ENCODE peak calls at places on chromosomes 7 and 10, in six cellular contexts. C is stimulated activated CD4-positive, alpha-beta T cell treated with anti-CD3 and anti-CD28 coated beads, Interleukin-12 subunit alpha, Interleukin-12 subunit beta, amount 100 ng/mL, for 48 hours; G is erythroblast; R is CD8-positive, alpha-beta T cell; A is AG09319; D is right atrium auricular region. I is an unnamed sample.

GRCh38 chr7:1910827-1911226 is 240.8 kb downstream of the ELFN1 start:
- DNase-seq in C (no peak), G (no peak), R (no peak), A (no peak), D (no peak), I (no peak)

GRCh38 chr10:13100349-13101294 is 659 bp downstream of the OPTN start:
- DNase-seq in C (no peak), G (peak), R (peak), A (no peak), D (no peak), I (no peak)

GRCh38 chr7:96903906-96904305 is 101.4 kb upstream of the DLX6 start:
- DNase-seq in C (no peak), G (no peak), R (no peak), A (no peak), D (no peak), I (no peak)

GRCh38 chr7:137209151-137209822 is 134.2 kb downstream of the PTN start:
- DNase-seq in C (no peak), G (no peak), R (no peak), A (no peak), D (no peak), I (no peak)

GRCh38 chr10:124524991-124525653 is 63.5 kb downstream of the LHPP start:
- DNase-seq in C (no peak), G (no peak), R (no peak), A (no peak), D (peak), I (no peak)

GRCh38 chr10:72979709-72980108 is 25.1 kb upstream of the PLA2G12B start:
- DNase-seq in C (no peak), G (no peak), R (no peak), A (no peak), D (no peak), I (no peak)

GRCh38 chr10:100866575-100867098 is 46.1 kb upstream of the SLF2 start:
- DNase-seq in C (no peak), G (no peak), R (no peak), A (no peak), D (no peak), I (no peak)

GRCh38 chr7:138243430-138243829 is 167.2 kb downstream of the AKR1D1 start:
- DNase-seq in C (no peak), G (peak), R (no peak), A (no peak), D (no peak), I (no peak)

GRCh38 chr7:78434281-78434680 is 635.7 kb downstream of the PHTF2 start:
- DNase-seq in C (no peak), G (no peak), R (no peak), A (no peak), D (no peak), I (no peak)

GRCh38 chr10:102673961-102674511 is 29.8 kb downstream of the TRIM8 start:
- DNase-seq in C (peak), G (peak), R (peak), A (no peak), D (peak), I (no peak)

GRCh38 chr10:126017961-126018560 is 121.7 kb downstream of the FANK1 start:
- DNase-seq in C (no peak), G (no peak), R (no peak), A (peak), D (no peak), I (peak)

GRCh38 chr10:99457808-99458207 is 27.4 kb upstream of the GOT1 start:
- DNase-seq in C (no peak), G (no peak), R (no peak), A (no peak), D (no peak), I (no peak)

GRCh38 chr10:120685136-120685535 is 166.0 kb upstream of the WDR11 start:
- DNase-seq in C (no peak), G (no peak), R (no peak), A (no peak), D (no peak), I (no peak)

GRCh38 chr10:73956476-73957338 is 41.2 kb upstream of the VCL start:
- DNase-seq in C (peak), G (peak), R (peak), A (no peak), D (no peak), I (no peak)

I was measured in BJ.